ENCODE peak calls at places on chromosomes 5 and 9, in seven cellular contexts. K, C, H, I, O, Z and W are unnamed samples.

GRCh38 chr9:20684865-20685696 is 1.0 kb downstream of the FOCAD start:
- DNase-seq in K (peak), C (no peak), H (no peak), I (no peak), O (no peak), Z (no peak), W (peak)

GRCh38 chr5:18745988-18746615 is 1111.8 kb downstream of the TAF11L14 start:
- DNase-seq in K (peak), C (peak), H (no peak), I (no peak), O (no peak), Z (peak), W (peak)

GRCh38 chr9:15262581-15262980 is 44.4 kb downstream of the TTC39B start:
- DNase-seq in K (no peak), C (no peak), H (no peak), I (no peak), O (no peak), Z (no peak), W (no peak)

GRCh38 chr5:14671414-14671813 is 6.9 kb downstream of the OTULIN start:
- DNase-seq in K (peak), C (no peak), H (no peak), I (no peak), O (no peak), Z (no peak), W (peak)

GRCh38 chr5:7518947-7519560 is 123.1 kb downstream of the ADCY2 start:
- DNase-seq in K (no peak), C (no peak), H (peak), I (no peak), O (no peak), Z (no peak), W (no peak)

GRCh38 chr5:176647870-176648466 is 684 bp downstream of the TSPAN17 start:
- DNase-seq in K (no peak), C (no peak), H (no peak), I (peak), O (no peak), Z (no peak), W (no peak)

GRCh38 chr5:40410231-40410861 is 269.4 kb upstream of the PTGER4 start:
- DNase-seq in K (peak), C (peak), H (no peak), I (no peak), O (peak), Z (peak), W (no peak)

GRCh38 chr9:86801246-86801645 is 146.1 kb downstream of the GAS1 start:
- DNase-seq in K (no peak), C (no peak), H (no peak), I (no peak), O (no peak), Z (no peak), W (no peak)

GRCh38 chr5:94010814-94011213 is 269.4 kb upstream of the POU5F2 start:
- DNase-seq in K (no peak), C (no peak), H (no peak), I (no peak), O (no peak), Z (no peak), W (no peak)

GRCh38 chr9:16828335-16829281 is 41.9 kb downstream of the BNC2 start:
- DNase-seq in K (no peak), C (no peak), H (peak), I (no peak), O (no peak), Z (no peak), W (no peak)

GRCh38 chr5:176860381-176860780 is 38.8 kb downstream of the HK3 start:
- DNase-seq in K (no peak), C (no peak), H (no peak), I (no peak), O (no peak), Z (no peak), W (no peak)

GRCh38 chr9:124212381-124213050 is 45.2 kb upstream of the NEK6 start:
- DNase-seq in K (no peak), C (no peak), H (no peak), I (peak), O (no peak), Z (no peak), W (no peak)

GRCh38 chr9:34628656-34629491 is at the start of gene ARID3C:
- DNase-seq in K (no peak), C (peak), H (peak), I (peak), O (no peak), Z (peak), W (peak)

GRCh38 chr9:106799146-106799545 is 63.8 kb upstream of the ZNF462 start:
- DNase-seq in K (no peak), C (no peak), H (no peak), I (no peak), O (no peak), Z (no peak), W (no peak)

GRCh38 chr9:135294826-135295225 is 184.8 kb upstream of the PPP1R26 start:
- DNase-seq in K (no peak), C (no peak), H (peak), I (no peak), O (no peak), Z (no peak), W (no peak)

GRCh38 chr5:75045071-75045470 is 7.3 kb downstream of the GCNT4 start:
- DNase-seq in K (no peak), C (no peak), H (no peak), I (no peak), O (no peak), Z (no peak), W (no peak)

GRCh38 chr9:18390393-18390792 is 83.6 kb upstream of the ADAMTSL1 start:
- DNase-seq in K (no peak), C (no peak), H (no peak), I (no peak), O (no peak), Z (no peak), W (no peak)

GRCh38 chr5:9479361-9479760 is 66.5 kb downstream of the SEMA5A start:
- DNase-seq in K (no peak), C (no peak), H (no peak), I (no peak), O (no peak), Z (no peak), W (no peak)

GRCh38 chr5:113378960-113379541 is 55.7 kb downstream of the TSSK1B start:
- DNase-seq in K (peak), C (peak), H (peak), I (peak), O (peak), Z (peak), W (peak)

GRCh38 chr5:134142806-134143205 is 28.3 kb downstream of the TCF7 start:
- DNase-seq in K (no peak), C (no peak), H (peak), I (peak), O (no peak), Z (no peak), W (no peak)

GRCh38 chr9:111691686-111692329 is 30.4 kb downstream of the GNG10 start:
- DNase-seq in K (peak), C (no peak), H (no peak), I (no peak), O (no peak), Z (no peak), W (no peak)

GRCh38 chr5:177241768-177242167 is 61.8 kb downstream of the RAB24 start:
- DNase-seq in K (no peak), C (no peak), H (no peak), I (no peak), O (no peak), Z (no peak), W (no peak)

GRCh38 chr5:38657020-38657419 is 100.6 kb upstream of the LIFR start:
- DNase-seq in K (no peak), C (no peak), H (no peak), I (no peak), O (no peak), Z (no peak), W (no peak)

GRCh38 chr5:87010736-87011135 is 256.9 kb upstream of the RASA1 start:
- DNase-seq in K (no peak), C (no peak), H (no peak), I (no peak), O (no peak), Z (no peak), W (no peak)